ENCODE peak calls at places on chromosomes 16 and 17, in eight cellular contexts. One of them, this sample, is unnamed.

GRCh38 chr17:36921131-36921851 is 16.0 kb upstream of the LHX1 start:
- DNase-seq in RCC 7860: peak
- DNase-seq in globus pallidus: no peak
- DNase-seq in NCI-H69: no peak
- DNase-seq in NCI-H446: no peak
- DNase-seq in fibroblast of the aortic adventitia: peak
- DNase-seq in upper lobe of right lung: no peak
- DNase-seq in cardiac fibroblast: peak
- DNase-seq in this sample: no peak

GRCh38 chr17:30376621-30377452 is 1.9 kb upstream of the CPD start:
- DNase-seq in RCC 7860: no peak
- DNase-seq in globus pallidus: peak
- DNase-seq in NCI-H69: peak
- DNase-seq in NCI-H446: no peak
- DNase-seq in fibroblast of the aortic adventitia: peak
- DNase-seq in upper lobe of right lung: peak
- DNase-seq in cardiac fibroblast: peak
- DNase-seq in this sample: no peak

GRCh38 chr16:27522173-27522707 is 27.5 kb downstream of the GTF3C1 start:
- DNase-seq in RCC 7860: no peak
- DNase-seq in globus pallidus: no peak
- DNase-seq in NCI-H69: no peak
- DNase-seq in NCI-H446: no peak
- DNase-seq in fibroblast of the aortic adventitia: no peak
- DNase-seq in upper lobe of right lung: no peak
- DNase-seq in cardiac fibroblast: no peak
- DNase-seq in this sample: no peak

GRCh38 chr17:31579265-31579664 is 187.8 kb downstream of the RAB11FIP4 start:
- DNase-seq in RCC 7860: no peak
- DNase-seq in globus pallidus: no peak
- DNase-seq in NCI-H69: peak
- DNase-seq in NCI-H446: no peak
- DNase-seq in fibroblast of the aortic adventitia: no peak
- DNase-seq in upper lobe of right lung: no peak
- DNase-seq in cardiac fibroblast: peak
- DNase-seq in this sample: no peak

GRCh38 chr17:80732268-80732667 is 187.6 kb downstream of the RPTOR start:
- DNase-seq in RCC 7860: no peak
- DNase-seq in globus pallidus: no peak
- DNase-seq in NCI-H69: no peak
- DNase-seq in NCI-H446: no peak
- DNase-seq in fibroblast of the aortic adventitia: peak
- DNase-seq in upper lobe of right lung: no peak
- DNase-seq in cardiac fibroblast: peak
- DNase-seq in this sample: no peak

GRCh38 chr17:67253379-67253778 is 8.4 kb upstream of the HELZ start:
- DNase-seq in RCC 7860: no peak
- DNase-seq in globus pallidus: no peak
- DNase-seq in NCI-H69: no peak
- DNase-seq in NCI-H446: no peak
- DNase-seq in fibroblast of the aortic adventitia: peak
- DNase-seq in upper lobe of right lung: no peak
- DNase-seq in cardiac fibroblast: peak
- DNase-seq in this sample: no peak

GRCh38 chr16:5374184-5374583 is 276.6 kb upstream of the EEF2KMT start:
- DNase-seq in RCC 7860: no peak
- DNase-seq in globus pallidus: no peak
- DNase-seq in NCI-H69: no peak
- DNase-seq in NCI-H446: no peak
- DNase-seq in fibroblast of the aortic adventitia: no peak
- DNase-seq in upper lobe of right lung: no peak
- DNase-seq in cardiac fibroblast: no peak
- DNase-seq in this sample: no peak

GRCh38 chr17:67830440-67830839 is 5.1 kb downstream of the BPTF start:
- DNase-seq in RCC 7860: no peak
- DNase-seq in globus pallidus: no peak
- DNase-seq in NCI-H69: peak
- DNase-seq in NCI-H446: no peak
- DNase-seq in fibroblast of the aortic adventitia: no peak
- DNase-seq in upper lobe of right lung: no peak
- DNase-seq in cardiac fibroblast: no peak
- DNase-seq in this sample: peak

GRCh38 chr17:63442549-63443035 is 3.5 kb downstream of the CYB561 start:
- DNase-seq in RCC 7860: no peak
- DNase-seq in globus pallidus: no peak
- DNase-seq in NCI-H69: no peak
- DNase-seq in NCI-H446: no peak
- DNase-seq in fibroblast of the aortic adventitia: no peak
- DNase-seq in upper lobe of right lung: no peak
- DNase-seq in cardiac fibroblast: no peak
- DNase-seq in this sample: no peak

GRCh38 chr17:58960068-58960467 is 146.6 kb downstream of the TRIM37 start:
- DNase-seq in RCC 7860: peak
- DNase-seq in globus pallidus: peak
- DNase-seq in NCI-H69: peak
- DNase-seq in NCI-H446: no peak
- DNase-seq in fibroblast of the aortic adventitia: peak
- DNase-seq in upper lobe of right lung: no peak
- DNase-seq in cardiac fibroblast: peak
- DNase-seq in this sample: peak

This sample was measured in mucosa of gallbladder.